ENCODE peak calls at places on chromosomes 6 and 20, in five cellular contexts. Q, N, Y, H and L are unnamed samples. For H3K9me3, the result is how much of the 10 kb centered on the place peaks cover.

GRCh38 chr6:55882731-55883595 is 7.6 kb upstream of the BMP5 start:
- DNase-seq in Y (no peak), Q (no peak), N (no peak), H (peak), L (no peak)

GRCh38 chr20:47235853-47236638 is 120.5 kb downstream of the ZMYND8 start:
- DNase-seq in Y (no peak), H (no peak), N (no peak), Q (no peak), L (no peak)

GRCh38 chr20:14343658-14344057 is 6.2 kb upstream of the FLRT3 start:
- DNase-seq in Y (no peak), N (no peak), H (no peak), Q (no peak), L (no peak)

GRCh38 chr6:116847234-116847633 is 18.4 kb upstream of the GPRC6A start:
- DNase-seq in N (peak), Y (no peak), H (peak), Q (no peak), L (no peak)

GRCh38 chr6:136415351-136416005 is 125.8 kb upstream of the BCLAF1 start:
- DNase-seq in H (no peak), N (no peak), Q (peak), Y (no peak), L (no peak)

GRCh38 chr20:4797275-4797674 is 75.6 kb downstream of the PRND start:
- DNase-seq in N (no peak), Y (no peak), Q (no peak), H (no peak), L (no peak)

GRCh38 chr6:114430534-114431124 is 87.8 kb upstream of the HS3ST5 start:
- DNase-seq in Y (no peak), Q (no peak), H (no peak), N (no peak), L (no peak)

GRCh38 chr6:160714731-160715130 is 12.7 kb downstream of the PLG start:
- DNase-seq in Q (no peak), N (no peak), Y (no peak), H (no peak), L (no peak)

GRCh38 chr20:31869942-31870702 is at the start of the genes DUSP15 and TTLL9:
- DNase-seq in N (no peak), Y (no peak), H (no peak), Q (no peak), L (no peak)

GRCh38 chr6:98657764-98658163 is 176.6 kb upstream of the POU3F2 start:
- DNase-seq in N (no peak), H (peak), Y (no peak), Q (peak), L (no peak)

GRCh38 chr6:46438245-46438644 is 53.0 kb downstream of the RCAN2 start:
- DNase-seq in Q (no peak), Y (no peak), H (no peak), N (no peak), L (no peak)

GRCh38 chr6:133757330-133757729 is 131.6 kb upstream of the TCF21 start:
- DNase-seq in Q (no peak), H (no peak), Y (no peak), N (no peak), L (no peak)

GRCh38 chr6:34953084-34954025 is 64.3 kb downstream of the ANKS1A start:
- DNase-seq in Y (no peak), H (peak), Q (no peak), N (peak), L (no peak)

GRCh38 chr6:167399599-167399998 is 74.7 kb downstream of the TTLL2 start:
- DNase-seq in H (no peak), Y (no peak), N (no peak), Q (no peak), L (no peak)

GRCh38 chr6:170345662-170346061 is 39.1 kb downstream of the FAM120B start:
- DNase-seq in H (peak), N (no peak), Y (no peak), Q (no peak), L (no peak)

GRCh38 chr6:153804755-153805330 is 234.2 kb upstream of the OPRM1 start:
- DNase-seq in Q (no peak), Y (no peak), H (no peak), N (no peak), L (no peak)

GRCh38 chr6:56399672-56400263 is 152.4 kb upstream of the COL21A1 start:
- DNase-seq in N (no peak), Y (no peak), Q (no peak), H (no peak), L (no peak)

GRCh38 chr6:137033828-137034227 is 10.9 kb downstream of the IL20RA start:
- DNase-seq in Q (no peak), N (no peak), Y (no peak), H (no peak), L (no peak)

GRCh38 chr20:44274303-44275017 is 27.4 kb downstream of the GDAP1L1 start:
- DNase-seq in N (no peak), Y (no peak), H (no peak), Q (no peak), L (no peak)

GRCh38 chr6:50840112-50840813 is 21.6 kb downstream of the TFAP2B start:
- DNase-seq in N (no peak), Y (no peak), Q (no peak), H (no peak), L (no peak)

GRCh38 chr6:159691133-159691962 is 1.7 kb downstream of the SOD2 start:
- DNase-seq in H (peak), Q (no peak), N (peak), Y (no peak), L (no peak)

GRCh38 chr6:143674466-143675114 is 3.2 kb upstream of the PHACTR2 start:
- DNase-seq in Y (no peak), N (no peak), Q (no peak), H (no peak), L (no peak)

GRCh38 chr20:48638546-48638945 is 189.3 kb downstream of the PREX1 start:
- DNase-seq in H (peak), N (no peak), Q (no peak), Y (no peak), L (no peak)

GRCh38 chr6:88013015-88013414 is 34.6 kb upstream of the SPACA1 start:
- DNase-seq in Y (no peak), H (no peak), N (no peak), Q (no peak), L (no peak)

GRCh38 chr20:3613821-3614440 is 49.3 kb downstream of the GFRA4 start:
- DNase-seq in Y (no peak), Q (no peak), N (no peak), H (no peak), L (no peak)

GRCh38 chr20:40218296-40218955 is 470.6 kb downstream of the MAFB start:
- DNase-seq in Q (no peak), N (no peak), H (no peak), Y (no peak), L (no peak)

GRCh38 chr6:158328446-158328845 is 16.2 kb downstream of the TULP4 start:
- DNase-seq in Y (no peak), N (no peak), H (no peak), Q (no peak), L (no peak)

GRCh38 chr6:116763871-116764270 is 1.6 kb downstream of the FAM162B start:
- DNase-seq in N (no peak), H (no peak), Y (no peak), Q (no peak), L (no peak)

GRCh38 chr6:15366879-15367278 is 121.0 kb downstream of the JARID2 start:
- DNase-seq in H (no peak), Q (no peak), Y (no peak), N (no peak), L (no peak)

GRCh38 chr6:1201547-1202200 is 110.2 kb upstream of the FOXQ1 start:
- DNase-seq in Q (no peak), Y (no peak), H (no peak), N (no peak), L (no peak)

GRCh38 chr6:49205526-49205925 is 257.5 kb downstream of the MMUT start:
- DNase-seq in Y (no peak), H (no peak), Q (no peak), N (no peak), L (no peak)

GRCh38 chr6:81801489-81801888 is 49.0 kb upstream of the TENT5A start:
- DNase-seq in Y (no peak), H (no peak), Q (no peak), N (no peak), L (no peak)

GRCh38 chr20:50278684-50279531 is 88.3 kb downstream of the CEBPB start:
- DNase-seq in N (peak), Y (no peak), Q (peak), H (no peak), L (no peak)

GRCh38 chr20:25336561-25337422 is 53.8 kb downstream of the ABHD12 start:
- DNase-seq in Q (no peak), H (no peak), N (peak), Y (peak), L (no peak)

DNA sequence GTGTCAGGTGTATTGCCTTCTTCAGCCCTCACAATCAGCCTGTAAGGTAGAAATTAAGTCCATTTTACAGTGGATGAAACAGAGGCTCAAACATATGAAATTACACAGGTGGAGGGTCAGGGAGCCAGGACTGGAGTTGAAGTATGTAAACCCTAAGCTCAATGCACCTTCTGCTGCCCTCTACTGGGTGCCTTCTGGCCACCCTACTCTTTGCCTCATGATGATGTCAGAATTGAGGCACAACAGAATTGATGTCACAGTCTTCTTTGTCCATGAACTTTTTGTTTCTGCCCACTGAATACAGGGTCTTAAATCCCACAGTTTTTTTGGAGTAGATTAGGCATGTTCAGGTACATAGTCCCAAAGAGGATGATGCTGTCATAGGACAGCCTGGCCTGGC is 400.8 kb upstream of the CHD6 start:
- DNase-seq in Q (no peak), N (no peak), H (peak), Y (no peak), L (no peak)
- TF ChIP-seq CTCF in Q (no peak), N (no peak), H (no peak), Y (no peak), L (no peak)

GRCh38 chr6:78867020-78867369 is 356 bp upstream of the IRAK1BP1 start:
- DNase-seq in Y (no peak), N (peak), Q (no peak), H (no peak), L (no peak)
- H3K27ac ChIP-seq in Y (peak), N (peak), Q (peak), H (peak), L (peak)

GRCh38 chr6:23672737-23673136 is 453.3 kb upstream of the NRSN1 start:
- DNase-seq in Q (no peak), H (no peak), Y (no peak), N (no peak), L (no peak)
- H3K9me3 ChIP-seq in Q (half or more), H (under half), Y (under half), N (under half), L (under half)

GRCh38 chr20:11232896-11233295 is 559.1 kb upstream of the JAG1 start:
- DNase-seq in H (no peak), N (no peak), Y (no peak), Q (no peak), L (no peak)

GRCh38 chr20:11232249-11232648 is 558.5 kb upstream of the JAG1 start:
- DNase-seq in H (no peak), N (no peak), Q (no peak), Y (no peak), L (no peak)

GRCh38 chr20:11234181-11234969 is 560.6 kb upstream of the JAG1 start:
- DNase-seq in Y (no peak), Q (no peak), H (peak), N (no peak), L (no peak)

GRCh38 chr20:11229772-11230171 is 556.0 kb upstream of the JAG1 start:
- DNase-seq in N (peak), H (peak), Y (no peak), Q (no peak), L (no peak)

DNA sequence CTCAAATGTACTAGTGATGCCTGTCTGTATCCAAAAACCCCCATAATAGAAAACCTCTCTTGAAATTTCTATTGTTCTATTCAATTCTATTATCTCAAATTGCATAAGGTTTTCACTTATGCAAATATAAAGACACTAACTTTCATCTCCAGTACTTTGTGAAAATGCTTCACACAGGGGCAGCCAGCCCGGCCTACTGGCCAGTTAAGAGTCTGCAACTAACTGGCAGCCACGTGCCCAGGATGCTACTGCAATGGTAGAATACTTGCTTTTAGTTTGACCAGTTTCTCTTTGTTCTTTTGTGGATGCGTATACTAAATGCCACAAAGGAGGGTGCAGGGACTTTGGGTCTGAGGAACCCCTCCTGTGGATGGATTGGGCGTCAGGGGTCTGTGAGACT is 557.9 kb upstream of the JAG1 start:
- DNase-seq in N (no peak), Y (no peak), Q (no peak), H (no peak), L (no peak)
- TF ChIP-seq CTCF in N (no peak), Y (no peak), Q (no peak), H (no peak), L (no peak)